ENCODE peak calls at places on chromosomes 7 and 10, in five cellular contexts. One of them, this sample, is unnamed.

GRCh38 chr10:119243478-119243877 is 36.1 kb downstream of the GRK5 start:
- DNase-seq in HCT116: no peak
- DNase-seq in transverse colon: no peak
- DNase-seq in prostate gland: no peak
- DNase-seq in GM23338: no peak
- DNase-seq in this sample: no peak

GRCh38 chr10:29723704-29724103 is 88.9 kb upstream of the SVIL start:
- DNase-seq in GM23338: no peak
- DNase-seq in HCT116: no peak
- DNase-seq in transverse colon: no peak
- DNase-seq in prostate gland: no peak
- DNase-seq in this sample: no peak

GRCh38 chr10:91689731-91690168 is 56.9 kb upstream of the PPP1R3C start:
- DNase-seq in transverse colon: no peak
- DNase-seq in prostate gland: no peak
- DNase-seq in GM23338: peak; percentile 7
- DNase-seq in HCT116: no peak
- DNase-seq in this sample: no peak

GRCh38 chr7:128022631-128023532 is 8.4 kb downstream of the LRRC4 start:
- DNase-seq in GM23338: no peak
- DNase-seq in prostate gland: no peak
- DNase-seq in HCT116: no peak
- DNase-seq in transverse colon: no peak
- DNase-seq in this sample: no peak

GRCh38 chr10:31071232-31071999 is 39.8 kb upstream of the ZNF438 start:
- DNase-seq in prostate gland: no peak
- DNase-seq in HCT116: no peak
- DNase-seq in GM23338: no peak
- DNase-seq in transverse colon: no peak
- DNase-seq in this sample: no peak

GRCh38 chr7:4237296-4238235 is 444.5 kb upstream of the FOXK1 start:
- DNase-seq in HCT116: no peak
- DNase-seq in prostate gland: no peak
- DNase-seq in GM23338: no peak
- DNase-seq in transverse colon: no peak
- DNase-seq in this sample: peak; percentile 56

GRCh38 chr10:119465085-119465484 is 77.4 kb downstream of the RGS10 start:
- DNase-seq in transverse colon: no peak
- DNase-seq in HCT116: no peak
- DNase-seq in GM23338: no peak
- DNase-seq in prostate gland: no peak
- DNase-seq in this sample: no peak

GRCh38 chr7:13990319-13990983 is 985 bp upstream of the ETV1 start:
- DNase-seq in transverse colon: peak; percentile 34
- DNase-seq in HCT116: no peak
- DNase-seq in prostate gland: peak; percentile 21
- DNase-seq in GM23338: peak; percentile 96
- DNase-seq in this sample: peak; percentile 68

GRCh38 chr10:32471232-32471631 is 25.3 kb downstream of the CCDC7 start:
- DNase-seq in HCT116: no peak
- DNase-seq in transverse colon: no peak
- DNase-seq in prostate gland: no peak
- DNase-seq in GM23338: no peak
- DNase-seq in this sample: no peak

GRCh38 chr10:62709200-62709599 is 95.3 kb upstream of the ADO start:
- DNase-seq in HCT116: no peak
- DNase-seq in prostate gland: no peak
- DNase-seq in GM23338: no peak
- DNase-seq in transverse colon: no peak
- DNase-seq in this sample: no peak

GRCh38 chr10:93826355-93826754 is 67.4 kb upstream of the SLC35G1 start:
- DNase-seq in HCT116: no peak
- DNase-seq in transverse colon: no peak
- DNase-seq in GM23338: peak; percentile 26
- DNase-seq in prostate gland: no peak
- DNase-seq in this sample: no peak

GRCh38 chr10:122591736-122592135 is 31.2 kb downstream of the DMBT1 start:
- DNase-seq in GM23338: no peak
- DNase-seq in HCT116: no peak
- DNase-seq in prostate gland: no peak
- DNase-seq in transverse colon: no peak
- DNase-seq in this sample: no peak

GRCh38 chr7:150874401-150875198 is 22.3 kb downstream of the AOC1 start:
- DNase-seq in GM23338: no peak
- DNase-seq in prostate gland: no peak
- DNase-seq in HCT116: no peak
- DNase-seq in transverse colon: no peak
- DNase-seq in this sample: no peak

GRCh38 chr7:132882714-132883428 is 199.0 kb downstream of the CHCHD3 start:
- DNase-seq in transverse colon: no peak
- DNase-seq in prostate gland: no peak
- DNase-seq in GM23338: no peak
- DNase-seq in HCT116: no peak
- DNase-seq in this sample: no peak

DNA sequence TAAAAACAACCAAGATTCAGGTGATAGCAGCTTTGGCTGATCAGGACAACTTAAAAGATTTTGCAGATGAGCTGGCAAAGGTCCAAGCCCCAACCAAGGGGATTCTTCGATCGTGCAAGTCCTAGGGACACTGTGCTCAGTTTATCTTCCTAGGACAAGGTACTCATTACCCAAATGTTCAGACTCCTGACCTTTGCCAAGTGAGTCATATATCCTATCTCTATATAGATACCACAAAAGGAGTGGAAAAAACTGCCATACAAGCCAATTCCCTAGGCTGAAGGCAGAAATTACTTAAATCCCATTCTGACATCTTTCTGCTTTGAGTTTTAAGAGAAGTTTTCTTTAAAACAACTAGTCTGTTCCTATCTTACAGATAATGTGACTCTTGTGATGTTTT is 142.5 kb upstream of the ASAH2 start:
- DNase-seq in transverse colon: no peak
- DNase-seq in HCT116: no peak
- DNase-seq in prostate gland: no peak
- DNase-seq in GM23338: no peak
- DNase-seq in this sample: no peak
- TF ChIP-seq CTCF in transverse colon: no peak
- TF ChIP-seq CTCF in HCT116: no peak
- TF ChIP-seq CTCF in prostate gland: no peak
- TF ChIP-seq CTCF in GM23338: no peak
- TF ChIP-seq CTCF in this sample: no peak

DNA sequence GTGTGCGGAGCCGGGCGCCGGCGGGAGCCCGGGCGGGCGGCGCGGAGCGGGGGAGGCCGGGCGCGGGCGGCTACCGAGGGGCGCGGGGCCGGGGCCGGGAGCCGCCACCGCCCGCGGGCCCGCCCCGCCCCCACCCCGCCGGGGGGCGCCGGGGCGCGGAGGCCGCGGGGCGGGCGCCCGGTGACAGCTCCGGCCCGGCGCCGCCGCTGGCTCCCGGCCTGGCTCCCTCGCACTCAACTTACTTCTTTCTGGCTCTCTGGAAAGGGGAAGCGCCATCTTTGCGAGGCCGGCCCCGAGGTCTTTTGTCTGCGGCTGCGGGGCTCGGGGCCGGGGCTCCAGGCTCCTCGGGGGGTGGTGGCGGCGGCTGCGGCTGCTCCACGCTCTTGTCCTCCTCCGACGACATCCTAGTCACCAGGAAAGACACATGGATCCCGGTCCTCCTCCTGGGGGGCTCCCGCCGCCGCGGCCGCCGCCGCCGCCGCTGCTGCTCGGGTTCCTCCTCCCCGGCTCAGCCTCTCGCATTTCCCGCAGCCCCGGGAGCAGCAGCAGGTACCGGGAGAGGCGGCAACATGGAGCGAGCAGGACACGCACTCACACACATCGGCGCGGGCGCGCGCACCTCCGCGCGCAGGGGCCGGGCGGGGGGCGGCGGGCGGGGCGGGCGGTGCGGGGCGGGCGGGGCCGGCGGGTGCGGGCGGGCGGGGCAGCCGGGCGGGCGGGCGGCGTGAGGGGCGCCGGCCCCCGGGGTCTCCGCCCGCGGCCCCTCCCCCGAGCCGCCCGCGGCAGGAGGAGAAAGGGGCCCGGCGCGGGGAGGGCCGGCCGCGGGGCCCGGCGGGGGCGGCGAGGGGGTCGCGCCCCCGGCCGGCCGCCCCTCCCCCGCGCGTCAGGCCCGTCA is at the start of gene KMT2C:
- DNase-seq in HCT116: no peak
- DNase-seq in GM23338: peak; percentile 37
- DNase-seq in prostate gland: peak; percentile 55
- DNase-seq in transverse colon: peak; percentile 68
- DNase-seq in this sample: peak; percentile 92
- TF ChIP-seq POLR2AphosphoS5 in HCT116: peak; percentile 64
- TF ChIP-seq POLR2AphosphoS5 in GM23338: no peak
- TF ChIP-seq POLR2AphosphoS5 in prostate gland: peak; percentile 26
- TF ChIP-seq POLR2AphosphoS5 in transverse colon: peak; percentile 85
- TF ChIP-seq POLR2AphosphoS5 in this sample: peak; percentile 86

GRCh38 chr7:2253525-2254244 is 11.7 kb downstream of the NUDT1 start:
- DNase-seq in transverse colon: no peak
- DNase-seq in prostate gland: no peak
- DNase-seq in GM23338: no peak
- DNase-seq in HCT116: no peak
- DNase-seq in this sample: no peak
- H3K4me3 ChIP-seq in transverse colon: no peak overlapping the region
- H3K4me3 ChIP-seq in prostate gland: no peak overlapping the region
- H3K4me3 ChIP-seq in GM23338: no peak overlapping the region
- H3K4me3 ChIP-seq in HCT116: no peak overlapping the region
- H3K4me3 ChIP-seq in this sample: no peak overlapping the region

GRCh38 chr10:116772901-116773300 is 30.5 kb upstream of the HSPA12A start:
- DNase-seq in GM23338: no peak
- DNase-seq in transverse colon: no peak
- DNase-seq in HCT116: no peak
- DNase-seq in prostate gland: no peak
- DNase-seq in this sample: no peak

GRCh38 chr10:116770281-116770680 is 27.9 kb upstream of the HSPA12A start:
- DNase-seq in GM23338: no peak
- DNase-seq in transverse colon: no peak
- DNase-seq in prostate gland: no peak
- DNase-seq in HCT116: no peak
- DNase-seq in this sample: no peak

GRCh38 chr10:116771891-116772290 is 29.5 kb upstream of the HSPA12A start:
- DNase-seq in HCT116: no peak
- DNase-seq in GM23338: no peak
- DNase-seq in prostate gland: no peak
- DNase-seq in transverse colon: no peak
- DNase-seq in this sample: no peak

GRCh38 chr10:116769791-116770190 is 27.4 kb upstream of the HSPA12A start:
- DNase-seq in transverse colon: no peak
- DNase-seq in HCT116: no peak
- DNase-seq in prostate gland: no peak
- DNase-seq in GM23338: no peak
- DNase-seq in this sample: no peak

DNA sequence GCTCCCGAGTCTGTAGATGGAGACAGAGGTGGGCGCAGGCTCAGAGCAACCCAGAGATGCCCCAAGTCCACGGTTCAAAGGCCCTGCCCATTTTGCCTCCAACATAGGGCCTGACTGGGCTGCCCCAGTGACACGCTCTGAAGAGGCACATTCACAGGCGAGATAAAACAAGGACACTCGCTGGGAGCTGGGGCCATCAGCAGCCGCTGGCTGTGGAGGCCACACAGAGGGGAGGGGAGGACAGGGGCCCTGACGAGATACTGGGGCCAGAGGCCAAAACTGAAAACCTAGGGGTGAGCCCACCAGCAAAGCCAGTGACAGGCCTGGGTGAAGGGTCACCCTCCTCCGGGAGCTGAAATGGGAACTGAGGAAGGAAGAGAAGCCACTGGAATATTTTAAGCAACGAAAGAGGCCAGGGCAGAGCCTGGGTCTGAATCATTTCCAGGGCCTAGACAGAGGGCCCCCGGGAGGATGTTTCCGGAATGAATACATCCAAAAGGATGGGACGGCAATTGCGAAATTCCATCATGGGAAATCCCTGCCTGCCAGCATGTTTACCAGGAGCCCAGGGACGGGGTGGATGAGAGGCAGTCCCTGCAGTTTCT is 28.8 kb upstream of the HSPA12A start:
- DNase-seq in HCT116: no peak
- DNase-seq in transverse colon: peak; percentile 32
- DNase-seq in GM23338: peak; percentile 12
- DNase-seq in prostate gland: no peak
- DNase-seq in this sample: no peak
- TF ChIP-seq CTCF in HCT116: no peak
- TF ChIP-seq CTCF in transverse colon: no peak
- TF ChIP-seq CTCF in GM23338: no peak
- TF ChIP-seq CTCF in prostate gland: no peak
- TF ChIP-seq CTCF in this sample: no peak

GRCh38 chr7:139230774-139231512 is at the start of gene UBN2:
- DNase-seq in prostate gland: peak; percentile 94
- DNase-seq in GM23338: peak; percentile 98
- DNase-seq in HCT116: peak; percentile 91
- DNase-seq in transverse colon: peak; percentile 98
- DNase-seq in this sample: peak; percentile 98
- TF ChIP-seq POLR2AphosphoS5 in prostate gland: peak; percentile 98
- TF ChIP-seq POLR2AphosphoS5 in GM23338: peak; percentile 89
- TF ChIP-seq POLR2AphosphoS5 in HCT116: peak; percentile 94
- TF ChIP-seq POLR2AphosphoS5 in transverse colon: peak; percentile 82
- TF ChIP-seq POLR2AphosphoS5 in this sample: peak; percentile 93

DNA sequence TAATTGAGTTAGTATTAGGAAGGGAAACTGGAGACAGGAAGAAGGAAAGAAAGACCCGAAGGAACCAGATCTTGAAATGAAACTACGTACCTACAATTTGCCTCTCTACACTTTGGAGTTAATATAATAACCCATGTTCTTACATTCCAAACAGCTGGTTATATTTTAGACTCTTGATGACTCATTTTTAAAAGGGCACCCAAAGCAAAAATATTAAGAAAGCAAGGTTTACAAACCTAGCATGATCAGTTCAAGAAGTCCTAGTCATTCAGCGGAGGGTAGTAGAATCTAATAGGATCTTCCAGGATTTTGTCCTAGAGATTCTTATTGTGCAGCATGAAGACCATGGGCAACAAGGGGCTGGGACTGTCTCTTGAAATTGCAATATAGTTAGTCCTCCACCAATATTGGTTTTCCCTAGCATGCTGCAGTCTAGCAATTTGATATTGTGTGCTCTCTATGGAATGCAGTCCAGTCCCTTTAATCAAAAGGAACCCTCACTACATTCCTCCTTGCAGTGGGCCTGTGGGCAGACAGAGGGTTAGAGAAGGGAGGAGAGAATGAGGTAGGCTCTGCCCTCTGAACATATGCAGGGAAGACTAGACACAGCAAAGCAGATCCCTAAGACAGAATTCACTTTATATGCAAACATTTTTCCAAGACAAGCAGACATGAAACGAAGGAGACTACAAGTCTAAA is 230.3 kb downstream of the INHBA start:
- DNase-seq in GM23338: no peak
- DNase-seq in HCT116: no peak
- DNase-seq in prostate gland: no peak
- DNase-seq in transverse colon: no peak
- DNase-seq in this sample: no peak
- H3K4me3 ChIP-seq in GM23338: no peak overlapping the region
- H3K4me3 ChIP-seq in HCT116: no peak overlapping the region
- H3K4me3 ChIP-seq in prostate gland: no peak overlapping the region
- H3K4me3 ChIP-seq in transverse colon: no peak overlapping the region
- H3K4me3 ChIP-seq in this sample: no peak overlapping the region

GRCh38 chr10:120600871-120601644 is 144.0 kb downstream of the PLPP4 start:
- DNase-seq in transverse colon: no peak
- DNase-seq in GM23338: peak; percentile 66
- DNase-seq in prostate gland: no peak
- DNase-seq in HCT116: no peak
- DNase-seq in this sample: no peak
- TF ChIP-seq CTCF in transverse colon: no peak
- TF ChIP-seq CTCF in GM23338: peak; percentile 58
- TF ChIP-seq CTCF in prostate gland: no peak
- TF ChIP-seq CTCF in HCT116: peak; percentile 31
- TF ChIP-seq CTCF in this sample: no peak

GRCh38 chr10:924524-924859 is 7.0 kb downstream of the LARP4B start:
- DNase-seq in HCT116: no peak
- DNase-seq in GM23338: peak; percentile 61
- DNase-seq in prostate gland: no peak
- DNase-seq in transverse colon: no peak
- DNase-seq in this sample: no peak
- TF ChIP-seq POLR2AphosphoS5 in HCT116: no peak
- TF ChIP-seq POLR2AphosphoS5 in GM23338: no peak
- TF ChIP-seq POLR2AphosphoS5 in prostate gland: no peak
- TF ChIP-seq POLR2AphosphoS5 in transverse colon: no peak
- TF ChIP-seq POLR2AphosphoS5 in this sample: no peak

This sample was measured in spleen.